ENCODE peak calls at places on chromosomes 2 and 18, in seven cellular contexts. N is tibial artery, S is left cardiac atrium, L is midbrain, T is cardiac muscle cell, V is spleen, P is GM23338. D is an unnamed sample.

GRCh38 chr2:54503192-54503591 is 47.1 kb downstream of the SPTBN1 start:
- DNase-seq in N (no peak), S (no peak), L (peak; percentile 19), T (peak; percentile 72), V (no peak), P (peak; percentile 85), D (peak; percentile 45)

GRCh38 chr18:67730884-67731283 is 214.4 kb upstream of the DSEL start:
- DNase-seq in N (no peak), S (no peak), L (no peak), T (no peak), V (no peak), P (no peak), D (no peak)

GRCh38 chr18:29823671-29824070 is 1218.9 kb downstream of the DSC3 start:
- DNase-seq in N (no peak), S (no peak), L (no peak), T (no peak), V (no peak), P (no peak), D (no peak)

GRCh38 chr2:57376985-57377384 is 669.6 kb upstream of the VRK2 start:
- DNase-seq in N (no peak), S (no peak), L (peak; percentile 17), T (peak; percentile 30), V (no peak), P (peak; percentile 54), D (no peak)

GRCh38 chr2:240255811-240256703 is 115.6 kb upstream of the OTOS start:
- DNase-seq in N (no peak), S (no peak), L (no peak), T (peak; percentile 14), V (peak; percentile 56), P (peak; percentile 69), D (no peak)

GRCh38 chr2:73998451-73998850 is 13.7 kb downstream of the TET3 start:
- DNase-seq in N (peak; percentile 43), S (no peak), L (no peak), T (no peak), V (no peak), P (no peak), D (no peak)

GRCh38 chr2:119028327-119029174 is 86.6 kb downstream of the MARCO start:
- DNase-seq in N (no peak), S (no peak), L (no peak), T (peak; percentile 37), V (no peak), P (peak; percentile 85), D (no peak)

GRCh38 chr2:236541008-236541562 is 28.5 kb upstream of the ACKR3 start:
- DNase-seq in N (no peak), S (no peak), L (no peak), T (no peak), V (no peak), P (no peak), D (no peak)

GRCh38 chr2:58131191-58132011 is 84.8 kb downstream of the VRK2 start:
- DNase-seq in N (no peak), S (peak; percentile 46), L (peak; percentile 58), T (peak; percentile 32), V (no peak), P (peak; percentile 6), D (no peak)

GRCh38 chr18:40222736-40223135 is 1732.3 kb upstream of the PIK3C3 start:
- DNase-seq in N (no peak), S (no peak), L (no peak), T (no peak), V (no peak), P (no peak), D (no peak)

GRCh38 chr2:86372641-86373502 is 35.4 kb upstream of the REEP1 start:
- DNase-seq in N (no peak), S (no peak), L (peak; percentile 41), T (peak; percentile 73), V (no peak), P (peak; percentile 83), D (peak; percentile 41)

GRCh38 chr2:40178971-40179370 is 272.9 kb downstream of the SLC8A1 start:
- DNase-seq in N (no peak), S (no peak), L (no peak), T (no peak), V (no peak), P (no peak), D (no peak)

GRCh38 chr2:23414876-23415275 is 29.9 kb downstream of the KLHL29 start:
- DNase-seq in N (no peak), S (no peak), L (no peak), T (no peak), V (peak; percentile 38), P (peak; percentile 72), D (no peak)

GRCh38 chr2:33605059-33605458 is 6.0 kb upstream of the FAM98A start:
- DNase-seq in N (no peak), S (no peak), L (no peak), T (no peak), V (no peak), P (peak; percentile 7), D (no peak)

GRCh38 chr18:44741070-44741469 is 60.4 kb downstream of the SETBP1 start:
- DNase-seq in N (no peak), S (no peak), L (no peak), T (no peak), V (no peak), P (no peak), D (no peak)

GRCh38 chr2:29224693-29225551 is 109.7 kb downstream of the CLIP4 start:
- DNase-seq in N (peak; percentile 53), S (no peak), L (no peak), T (no peak), V (peak; percentile 42), P (no peak), D (no peak)

GRCh38 chr2:36965751-36966369 is 476 bp downstream of the STRN start:
- DNase-seq in N (peak; percentile 72), S (no peak), L (no peak), T (peak; percentile 76), V (no peak), P (peak; percentile 92), D (peak; percentile 59)

GRCh38 chr18:58391113-58391892 is 237.6 kb downstream of the ALPK2 start:
- DNase-seq in N (no peak), S (no peak), L (no peak), T (no peak), V (no peak), P (no peak), D (no peak)

GRCh38 chr2:99827296-99827999 is 314.9 kb downstream of the AFF3 start:
- DNase-seq in N (no peak), S (no peak), L (peak; percentile 28), T (no peak), V (no peak), P (no peak), D (no peak)

GRCh38 chr2:178205853-178206516 is 11.7 kb downstream of the OSBPL6 start:
- DNase-seq in N (no peak), S (no peak), L (no peak), T (no peak), V (no peak), P (no peak), D (no peak)

GRCh38 chr2:236782938-236783337 is 213.3 kb downstream of the ACKR3 start:
- DNase-seq in N (no peak), S (no peak), L (no peak), T (no peak), V (no peak), P (no peak), D (no peak)

GRCh38 chr2:5660591-5660990 is 31.6 kb upstream of the SOX11 start:
- DNase-seq in N (no peak), S (no peak), L (no peak), T (no peak), V (no peak), P (no peak), D (no peak)

GRCh38 chr2:16687222-16687621 is 21.6 kb upstream of the CYRIA start:
- DNase-seq in N (no peak), S (no peak), L (no peak), T (no peak), V (no peak), P (no peak), D (no peak)

GRCh38 chr2:84526562-84526961 is 10.3 kb downstream of the DNAH6 start:
- DNase-seq in N (no peak), S (no peak), L (peak; percentile 2), T (no peak), V (no peak), P (no peak), D (no peak)

GRCh38 chr2:176997792-176998169 is 214.8 kb upstream of the HNRNPA3 start:
- DNase-seq in N (no peak), S (no peak), L (no peak), T (no peak), V (no peak), P (no peak), D (no peak)

GRCh38 chr2:65349863-65350262 is 82.5 kb downstream of the SPRED2 start:
- DNase-seq in N (no peak), S (peak; percentile 72), L (no peak), T (peak; percentile 81), V (no peak), P (peak; percentile 21), D (no peak)